ENCODE peak calls at places on chromosomes 4 and X, in seven cellular contexts. X is H1, D is HepG2, R is HCT116, U is SK-N-SH, C is GM12878, N is K562. I is an unnamed sample.

GRCh38 chrX:118730500-118731247 is 3.3 kb downstream of the IL13RA1 start:
- DNase-seq in X (no peak), D (no peak), R (no peak), U (no peak), C (no peak), N (no peak), I (no peak)

GRCh38 chr4:7752649-7753048 is 187.0 kb downstream of the AFAP1 start:
- DNase-seq in X (no peak), D (no peak), R (no peak), U (no peak), C (no peak), N (peak), I (no peak)

GRCh38 chr4:116180056-116180690 is 905.2 kb downstream of the TRAM1L1 start:
- DNase-seq in X (no peak), D (no peak), R (peak), U (peak), C (no peak), N (no peak), I (no peak)

GRCh38 chr4:52606766-52607165 is 52.3 kb downstream of the USP46 start:
- DNase-seq in X (no peak), D (no peak), R (no peak), U (no peak), C (no peak), N (no peak), I (no peak)

GRCh38 chrX:16712116-16712824 is at the start of gene CTPS2:
- DNase-seq in X (peak), D (peak), R (no peak), U (peak), C (no peak), N (peak), I (no peak)

GRCh38 chrX:11113731-11114130 is 2.6 kb downstream of the HCCS start:
- DNase-seq in X (no peak), D (no peak), R (no peak), U (no peak), C (no peak), N (no peak), I (no peak)

GRCh38 chr4:59200992-59201391 is 1999.1 kb upstream of the ADGRL3 start:
- DNase-seq in X (no peak), D (no peak), R (no peak), U (no peak), C (no peak), N (no peak), I (no peak)

GRCh38 chr4:125838924-125839323 is 524.2 kb downstream of the FAT4 start:
- DNase-seq in X (no peak), D (no peak), R (no peak), U (peak), C (no peak), N (no peak), I (no peak)

GRCh38 chrX:42524374-42524773 is 253.6 kb downstream of the PPP1R2C start:
- DNase-seq in X (no peak), D (no peak), R (peak), U (no peak), C (no peak), N (no peak), I (no peak)

GRCh38 chr4:182303847-182304246 is 60.6 kb downstream of the TENM3 start:
- DNase-seq in X (no peak), D (no peak), R (no peak), U (no peak), C (no peak), N (no peak), I (no peak)

GRCh38 chr4:100086766-100087431 is 103.4 kb downstream of the DDIT4L start:
- DNase-seq in X (peak), D (no peak), R (no peak), U (no peak), C (no peak), N (no peak), I (peak)

GRCh38 chrX:153944140-153944799 is at the start of gene RENBP:
- DNase-seq in X (no peak), D (no peak), R (no peak), U (peak), C (no peak), N (peak), I (no peak)

GRCh38 chr4:8038702-8039251 is 99.1 kb upstream of the AFAP1 start:
- DNase-seq in X (no peak), D (no peak), R (no peak), U (no peak), C (no peak), N (no peak), I (no peak)

GRCh38 chr4:76658231-76659102 is 223.4 kb downstream of the SHROOM3 start:
- DNase-seq in X (no peak), D (no peak), R (no peak), U (no peak), C (no peak), N (no peak), I (no peak)

GRCh38 chr4:137125011-137125410 is 407.3 kb downstream of the PCDH18 start:
- DNase-seq in X (no peak), D (no peak), R (peak), U (no peak), C (no peak), N (no peak), I (no peak)

GRCh38 chrX:100615015-100615414 is 21.6 kb downstream of the TSPAN6 start:
- DNase-seq in X (no peak), D (peak), R (peak), U (peak), C (peak), N (peak), I (peak)

GRCh38 chr4:100075056-100075455 is 115.2 kb downstream of the DDIT4L start:
- DNase-seq in X (no peak), D (no peak), R (no peak), U (no peak), C (no peak), N (no peak), I (no peak)

GRCh38 chrX:15207994-15208393 is 61.9 kb downstream of the ASB9 start:
- DNase-seq in X (no peak), D (no peak), R (no peak), U (no peak), C (no peak), N (no peak), I (no peak)

GRCh38 chr4:7083597-7084563 is 16.0 kb upstream of the GRPEL1 start:
- DNase-seq in X (no peak), D (no peak), R (no peak), U (no peak), C (no peak), N (no peak), I (no peak)

GRCh38 chr4:153465583-153465921 is 608 bp upstream of the TMEM131L start:
- DNase-seq in X (peak), D (peak), R (peak), U (peak), C (no peak), N (peak), I (no peak)

DNA sequence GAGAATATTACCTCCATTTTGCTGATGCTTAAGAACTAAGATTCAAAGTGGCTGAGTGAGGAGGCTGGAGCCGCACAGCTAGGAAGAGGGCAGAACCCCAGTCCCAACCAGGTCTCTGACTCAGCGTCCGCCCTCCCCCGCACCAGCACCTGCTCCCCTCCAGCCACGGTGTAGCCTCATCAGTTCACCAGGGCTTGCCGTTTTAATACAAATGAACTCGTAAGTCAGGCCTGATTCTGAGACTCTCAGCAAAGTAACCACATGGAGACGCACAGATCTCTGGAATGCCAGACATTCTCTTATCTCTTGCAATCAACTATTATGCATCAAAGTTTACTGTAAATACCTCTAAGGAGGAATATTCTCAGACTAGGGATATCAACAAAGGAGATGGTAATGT is 52.4 kb downstream of the ENPP6 start:
- DNase-seq in X (no peak), D (no peak), R (no peak), U (no peak), C (no peak), N (no peak), I (no peak)
- TF ChIP-seq YY1 in X (no peak), D (no peak), R (no peak), U (no peak), C (no peak), N (no peak), I (no peak)

GRCh38 chr4:81546777-81547176 is 75.1 kb upstream of the RASGEF1B start:
- DNase-seq in X (no peak), D (no peak), R (no peak), U (no peak), C (no peak), N (no peak), I (no peak)
- TF ChIP-seq YY1 in X (no peak), D (no peak), R (no peak), U (no peak), C (no peak), N (no peak), I (no peak)

GRCh38 chr4:74934016-74934821 is 1.3 kb downstream of the PARM1 start:
- DNase-seq in X (peak), D (no peak), R (no peak), U (peak), C (no peak), N (no peak), I (no peak)
- TF ChIP-seq YY1 in X (no peak), D (no peak), R (no peak), U (no peak), C (no peak), N (no peak), I (no peak)

GRCh38 chr4:62301500-62301899 is 1101.4 kb downstream of the ADGRL3 start:
- DNase-seq in X (no peak), D (no peak), R (no peak), U (no peak), C (no peak), N (no peak), I (no peak)
- TF ChIP-seq YY1 in X (no peak), D (no peak), R (no peak), U (no peak), C (no peak), N (no peak), I (no peak)

GRCh38 chr4:127528302-127528701 is 104.5 kb upstream of the INTU start:
- DNase-seq in X (no peak), D (no peak), R (no peak), U (no peak), C (no peak), N (no peak), I (no peak)

GRCh38 chr4:127534041-127534440 is 98.7 kb upstream of the INTU start:
- DNase-seq in X (no peak), D (no peak), R (no peak), U (no peak), C (no peak), N (no peak), I (no peak)

GRCh38 chr4:127533028-127533700 is 99.6 kb upstream of the INTU start:
- DNase-seq in X (no peak), D (no peak), R (no peak), U (no peak), C (no peak), N (peak), I (no peak)
- TF ChIP-seq YY1 in X (no peak), D (no peak), R (no peak), U (no peak), C (no peak), N (no peak), I (no peak)